ENCODE peak calls at places on chromosomes 13 and 19, in four cellular contexts. V is HFFc6, S is heart right ventricle, M is A549. G is an unnamed sample.
A peak's percentile ranks its signal among the peaks of the same experiment; 100 is the strongest.

GRCh38 chr13:104592127-104592526 is 1525.9 kb upstream of the SLC10A2 start:
- DNase-seq in M (no peak), S (no peak), V (no peak), G (no peak)

GRCh38 chr13:49062297-49062896 is 86.7 kb downstream of the FNDC3A start:
- DNase-seq in V (peak; percentile 28), M (no peak), S (no peak), G (no peak)

GRCh38 chr13:94014461-94014860 is 465.0 kb downstream of the DCT start:
- DNase-seq in S (no peak), M (no peak), V (no peak), G (no peak)

GRCh38 chr13:91031508-91031907 is 316.0 kb upstream of the MIR17HG start:
- DNase-seq in V (no peak), M (peak; percentile 1), S (no peak), G (no peak)

GRCh38 chr13:41049480-41049879 is 11.8 kb upstream of the WBP4 start:
- DNase-seq in V (no peak), S (no peak), M (no peak), G (no peak)

GRCh38 chr19:4267101-4267900 is 11.8 kb upstream of the SHD start:
- DNase-seq in V (peak; percentile 52), M (peak; percentile 82), S (peak; percentile 53), G (peak; percentile 36)

GRCh38 chr13:36385471-36385870 is 39.3 kb upstream of the SPART start:
- DNase-seq in V (no peak), S (no peak), M (no peak), G (no peak)

GRCh38 chr13:66162470-66162869 is 1067.7 kb downstream of the PCDH9 start:
- DNase-seq in V (no peak), M (no peak), S (no peak), G (no peak)

GRCh38 chr13:29504691-29505090 is 90.8 kb downstream of the SLC7A1 start:
- DNase-seq in V (no peak), M (no peak), S (no peak), G (no peak)

GRCh38 chr19:2223959-2224358 is 12.2 kb downstream of the PLEKHJ1 start:
- DNase-seq in M (no peak), V (no peak), S (no peak), G (no peak)

GRCh38 chr13:65965496-65965895 is 1264.6 kb downstream of the PCDH9 start:
- DNase-seq in S (no peak), V (peak; percentile 58), M (no peak), G (no peak)

GRCh38 chr13:44591316-44591715 is 15.2 kb upstream of the TSC22D1 start:
- DNase-seq in M (no peak), V (no peak), S (no peak), G (no peak)

GRCh38 chr19:7855426-7856276 is 18.5 kb downstream of the PRR36 start:
- DNase-seq in S (no peak), M (no peak), V (no peak), G (no peak)

GRCh38 chr19:7242601-7243258 is 51.5 kb downstream of the INSR start:
- DNase-seq in V (peak; percentile 81), S (no peak), M (no peak), G (no peak)

GRCh38 chr13:41835871-41836270 is 125.0 kb downstream of the VWA8 start:
- DNase-seq in S (no peak), M (no peak), V (peak; percentile 53), G (no peak)

GRCh38 chr13:91312324-91312723 is 35.2 kb upstream of the MIR17HG start:
- DNase-seq in V (no peak), S (no peak), M (no peak), G (no peak)

GRCh38 chr13:71017607-71018006 is 849.4 kb downstream of the DACH1 start:
- DNase-seq in V (no peak), M (no peak), S (no peak), G (no peak)

GRCh38 chr13:46716821-46717220 is 80.1 kb downstream of the ESD start:
- DNase-seq in V (no peak), S (no peak), M (no peak), G (no peak)

GRCh38 chr13:110254751-110255553 is 52.0 kb downstream of the COL4A1 start:
- DNase-seq in S (no peak), M (no peak), V (no peak), G (no peak)

GRCh38 chr19:3748965-3749364 is 12.5 kb downstream of the APBA3 start:
- DNase-seq in V (no peak), S (no peak), M (no peak), G (no peak)

GRCh38 chr19:18029617-18030338 is 21.8 kb downstream of the ARRDC2 start:
- DNase-seq in V (peak; percentile 28), S (no peak), M (no peak), G (no peak)

GRCh38 chr13:94641432-94641941 is 39.8 kb downstream of the GPR180 start:
- DNase-seq in M (peak; percentile 7), V (peak; percentile 81), S (no peak), G (no peak)

GRCh38 chr13:75492389-75492788 is 10.4 kb upstream of the TBC1D4 start:
- DNase-seq in M (no peak), V (peak; percentile 75), S (no peak), G (no peak)

GRCh38 chr19:12647490-12648071 is 19.0 kb downstream of the MAN2B1 start:
- DNase-seq in M (no peak), V (no peak), S (peak; percentile 72), G (peak; percentile 51)

GRCh38 chr19:19552811-19553210 is 14.7 kb downstream of the CILP2 start:
- DNase-seq in S (no peak), V (no peak), M (peak; percentile 47), G (no peak)

GRCh38 chr13:26923824-26924605 is 163.4 kb upstream of the GPR12 start:
- DNase-seq in V (no peak), M (peak; percentile 2), S (no peak), G (no peak)

DNA sequence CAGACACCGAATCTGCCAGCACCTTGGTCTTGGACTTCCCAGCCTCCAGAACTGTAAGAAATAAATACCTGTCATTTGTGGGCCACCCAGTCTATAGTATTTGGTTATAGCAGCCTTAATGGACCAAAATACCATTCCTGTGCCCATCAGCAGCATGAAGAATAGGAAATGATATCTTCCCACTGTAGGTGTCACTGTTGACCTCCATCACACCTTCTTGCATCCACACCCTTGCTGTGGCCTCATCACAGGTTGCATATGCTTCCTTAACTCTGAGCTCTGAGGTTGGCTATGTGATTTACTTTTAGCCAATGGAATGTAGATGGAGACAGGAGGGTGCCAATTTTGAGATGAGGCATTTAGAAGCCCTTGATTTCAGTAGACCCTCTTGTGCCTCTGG is 242.0 kb upstream of the TSHZ3 start:
- DNase-seq in V (no peak), S (no peak), M (no peak), G (no peak)
- TF ChIP-seq CTCF in V (no peak), S (no peak), M (no peak), G (no peak)

DNA sequence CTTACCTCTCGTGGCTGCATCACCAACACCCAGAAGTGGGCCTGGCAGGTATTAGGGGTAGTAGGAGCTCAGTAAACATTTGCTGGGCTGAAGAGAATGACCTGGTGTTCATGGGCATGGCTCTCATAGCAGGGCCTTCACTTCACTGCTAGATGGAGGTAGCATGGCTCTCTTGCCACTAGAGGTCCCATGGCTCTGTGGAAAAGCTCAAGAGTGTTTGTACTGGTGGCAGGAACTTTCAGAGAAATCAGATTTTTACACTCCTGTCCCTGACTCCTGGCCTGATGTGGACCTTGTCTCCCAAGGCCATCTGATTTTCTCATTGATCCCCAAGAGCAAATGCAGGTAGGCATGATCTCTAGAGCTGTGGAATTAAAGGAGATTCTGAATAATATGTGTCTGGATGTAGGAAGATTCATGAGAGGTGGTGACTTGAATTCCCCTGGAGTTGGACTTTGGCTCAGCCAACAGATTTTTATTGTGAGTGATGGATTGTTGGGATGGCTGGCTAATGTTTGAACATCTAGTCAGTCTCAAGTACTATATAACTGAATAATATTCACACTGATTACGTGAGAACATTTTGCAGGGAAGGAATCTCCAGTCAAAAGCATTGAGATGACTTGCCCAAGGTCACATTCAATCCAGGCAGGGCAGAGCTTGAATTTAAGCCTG is 5.8 kb downstream of the ZNF574 start:
- DNase-seq in V (peak; percentile 61), S (no peak), M (peak; percentile 82), G (no peak)
- TF ChIP-seq CTCF in V (peak; percentile 77), S (peak; percentile 48), M (peak; percentile 70), G (no peak)

GRCh38 chr13:60175571-60175970 is 11.8 kb upstream of the DIAPH3 start:
- DNase-seq in V (no peak), M (no peak), S (no peak), G (no peak)
- TF ChIP-seq CTCF in V (no peak), M (no peak), S (no peak), G (no peak)

GRCh38 chr19:14871619-14872230 is 14.2 kb downstream of the OR7A17 start:
- DNase-seq in M (peak; percentile 1), V (no peak), S (no peak), G (no peak)
- TF ChIP-seq CTCF in M (peak; percentile 52), V (peak; percentile 77), S (peak; percentile 54), G (no peak)